ENCODE peak calls at places on chromosome 22, in seven cellular contexts. Z is myocyte; T is immature natural killer cell; P is T-helper 1 cell; F is Peyer's patch; S is activated T-cell treated with anti-CD3 and anti-CD28 coated beads, Interleukin-2, amount 50 U/mL, for 72 hours; K is NCI-H524 treated with DMSO at 0.1 percent for 48 hours. R is an unnamed sample.

GRCh38 chr22:35539910-35540599 is 576 bp upstream of the RASD2 start:
- DNase-seq in Z (peak; percentile 64), T (peak; percentile 75), P (peak; percentile 43), F (peak; percentile 76), S (peak; percentile 79), K (no peak), R (no peak)

GRCh38 chr22:41288245-41288946 is 2.4 kb upstream of the RANGAP1 start:
- DNase-seq in Z (peak; percentile 21), T (no peak), P (no peak), F (peak; percentile 72), S (no peak), K (no peak), R (peak; percentile 78)

GRCh38 chr22:45159652-45160462 is 3.9 kb upstream of the NUP50 start:
- DNase-seq in Z (peak; percentile 53), T (no peak), P (no peak), F (no peak), S (no peak), K (no peak), R (no peak)

GRCh38 chr22:23714596-23715588 is 24.1 kb downstream of the RGL4 start:
- DNase-seq in Z (no peak), T (no peak), P (no peak), F (no peak), S (no peak), K (no peak), R (no peak)

GRCh38 chr22:19290400-19291217 is 910 bp downstream of the CLTCL1 start:
- DNase-seq in Z (peak; percentile 87), T (no peak), P (no peak), F (no peak), S (no peak), K (no peak), R (no peak)

GRCh38 chr22:24948356-24949202 is 2.1 kb upstream of the LHFPL7 start:
- DNase-seq in Z (no peak), T (no peak), P (no peak), F (no peak), S (no peak), K (no peak), R (no peak)

GRCh38 chr22:35467788-35468187 is 67.8 kb downstream of the MCM5 start:
- DNase-seq in Z (peak; percentile 63), T (no peak), P (no peak), F (peak; percentile 64), S (no peak), K (peak; percentile 69), R (no peak)

GRCh38 chr22:25970348-25970995 is 198.8 kb upstream of the SEZ6L start:
- DNase-seq in Z (peak; percentile 36), T (no peak), P (no peak), F (no peak), S (no peak), K (no peak), R (no peak)

GRCh38 chr22:19942071-19942885 is 660 bp upstream of the TXNRD2 start:
- DNase-seq in Z (peak; percentile 78), T (no peak), P (no peak), F (no peak), S (peak; percentile 15), K (no peak), R (no peak)

GRCh38 chr22:49760280-49760629 is 67.4 kb downstream of the BRD1 start:
- DNase-seq in Z (no peak), T (no peak), P (no peak), F (no peak), S (no peak), K (no peak), R (no peak)

GRCh38 chr22:49015993-49016908 is 811.4 kb downstream of the BRD1 start:
- DNase-seq in Z (no peak), T (no peak), P (no peak), F (no peak), S (no peak), K (no peak), R (no peak)

GRCh38 chr22:25979968-25980367 is 189.3 kb upstream of the SEZ6L start:
- DNase-seq in Z (no peak), T (no peak), P (no peak), F (no peak), S (no peak), K (no peak), R (no peak)

GRCh38 chr22:20243545-20244249 is 24.4 kb downstream of the RTN4R start:
- DNase-seq in Z (peak; percentile 70), T (peak; percentile 13), P (peak; percentile 43), F (peak; percentile 76), S (peak; percentile 56), K (peak; percentile 58), R (no peak)